ENCODE peak calls at places on chromosomes 3 and 15, in seven cellular contexts. H is PC-9, W is testis, R is heart right ventricle, X is psoas muscle, F is uterus, M is PC-3. L is an unnamed sample.

GRCh38 chr3:71069797-71070196 is 513.7 kb downstream of the FOXP1 start:
- DNase-seq in H (no peak), X (peak; percentile 46), F (peak; percentile 60), R (peak; percentile 75), M (peak; percentile 86), W (peak; percentile 33), L (peak; percentile 65)

GRCh38 chr3:185979721-185980121 is 41.9 kb upstream of the TRA2B start:
- DNase-seq in F (no peak), X (no peak), H (no peak), M (no peak), R (no peak), W (no peak), L (no peak)

GRCh38 chr3:175187586-175187985 is 328.5 kb downstream of the NAALADL2 start:
- DNase-seq in F (no peak), X (no peak), H (no peak), M (no peak), W (no peak), R (no peak), L (no peak)

GRCh38 chr15:67109141-67110034 is 44.0 kb downstream of the SMAD3 start:
- DNase-seq in X (peak; percentile 79), M (no peak), R (peak; percentile 57), H (no peak), F (peak; percentile 71), W (no peak), L (no peak)

GRCh38 chr3:159253860-159254259 is 452.0 kb downstream of the MFSD1 start:
- DNase-seq in F (no peak), H (no peak), X (no peak), R (no peak), M (peak; percentile 78), W (no peak), L (no peak)

GRCh38 chr3:72973031-72973723 is 23.4 kb upstream of the PPP4R2 start:
- DNase-seq in F (peak; percentile 32), X (no peak), W (no peak), R (no peak), M (no peak), H (no peak), L (no peak)

GRCh38 chr15:67781907-67782559 is 43.3 kb upstream of the SKOR1 start:
- DNase-seq in M (no peak), F (no peak), W (no peak), H (no peak), R (no peak), X (no peak), L (peak; percentile 76)

GRCh38 chr3:36700537-36701248 is 63.7 kb downstream of the DCLK3 start:
- DNase-seq in F (peak; percentile 29), X (peak; percentile 44), W (peak; percentile 67), R (peak; percentile 16), M (peak; percentile 81), H (peak; percentile 51), L (peak; percentile 74)

GRCh38 chr15:99863527-99864198 is 130.4 kb upstream of the LYSMD4 start:
- DNase-seq in R (no peak), X (no peak), H (no peak), M (no peak), F (no peak), W (no peak), L (no peak)

GRCh38 chr15:25059698-25060471 is 105.1 kb downstream of the SNRPN start:
- DNase-seq in W (peak; percentile 9), X (no peak), R (no peak), M (no peak), F (peak; percentile 2), H (no peak), L (no peak)

GRCh38 chr3:31479431-31479830 is 53.3 kb upstream of the STT3B start:
- DNase-seq in M (no peak), H (no peak), W (no peak), R (no peak), X (no peak), F (no peak), L (no peak)

GRCh38 chr15:89030311-89030710 is 57.9 kb upstream of the ABHD2 start:
- DNase-seq in R (no peak), X (no peak), H (no peak), W (no peak), F (no peak), M (no peak), L (no peak)

GRCh38 chr15:89038146-89038545 is 50.1 kb upstream of the ABHD2 start:
- DNase-seq in F (no peak), R (no peak), X (no peak), H (no peak), M (no peak), W (no peak), L (no peak)

GRCh38 chr15:89035658-89036057 is 52.6 kb upstream of the ABHD2 start:
- DNase-seq in H (no peak), X (no peak), F (no peak), M (no peak), W (no peak), R (no peak), L (no peak)

DNA sequence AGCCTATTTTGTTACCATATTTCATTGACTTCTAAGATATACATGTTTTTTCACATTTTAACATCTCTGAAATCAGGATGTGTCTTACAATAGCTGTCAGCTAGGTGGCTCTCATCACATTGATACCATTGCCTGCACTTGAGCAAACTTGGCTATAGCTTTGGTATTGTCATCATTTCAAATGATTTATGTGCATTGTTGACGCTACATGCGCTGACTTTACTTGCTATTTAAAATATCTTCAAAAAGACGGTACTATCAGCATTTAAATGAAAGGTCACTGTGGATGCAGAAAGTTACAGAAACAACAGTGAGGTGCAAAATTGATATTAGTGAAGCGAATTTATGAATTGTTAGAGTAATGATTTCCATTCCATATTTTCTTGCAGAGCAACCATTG is 54.0 kb upstream of the ABHD2 start:
- DNase-seq in X (no peak), R (no peak), M (peak; percentile 60), W (no peak), H (no peak), F (no peak), L (no peak)
- TF ChIP-seq CTCF in X (peak; percentile 17), R (no peak), M (peak; percentile 75), W (peak; percentile 31), H (peak; percentile 59), F (no peak), L (no peak)

DNA sequence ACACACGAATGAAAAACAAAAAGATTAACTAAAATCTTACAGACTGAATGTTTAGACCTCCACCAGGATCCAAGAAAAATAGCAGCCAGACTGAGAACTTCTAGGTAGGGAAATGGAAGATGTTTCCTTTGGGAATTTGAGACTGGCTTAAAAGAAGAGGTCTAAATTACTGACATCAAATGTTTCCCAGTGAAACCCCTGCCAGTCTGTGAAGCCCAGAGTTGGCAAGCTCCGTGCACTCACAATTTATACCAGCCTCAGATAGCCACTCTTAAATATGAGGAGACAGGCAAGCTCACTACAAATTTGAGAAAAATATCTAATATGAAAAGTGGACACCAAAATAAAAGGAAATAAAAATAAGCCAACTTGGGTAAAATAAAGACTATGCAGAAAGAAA is 700.5 kb upstream of the ZNF385D start:
- DNase-seq in X (no peak), F (no peak), W (no peak), R (no peak), M (no peak), H (no peak), L (no peak)
- H3K4me1 ChIP-seq in X (no peaks in the 10 kb centered on the region), F (no peaks in the 10 kb centered on the region), W (no peaks in the 10 kb centered on the region), R (no peaks in the 10 kb centered on the region), M (no peaks in the 10 kb centered on the region), H (no peaks in the 10 kb centered on the region), L (no peaks in the 10 kb centered on the region)

GRCh38 chr15:60721232-60721576 is 242.3 kb upstream of the ICE2 start:
- DNase-seq in R (no peak), M (no peak), X (no peak), H (no peak), F (no peak), W (no peak), L (no peak)
- H3K4me3 ChIP-seq in R (no peak overlapping the region), M (no peak overlapping the region), X (no peak overlapping the region), H (no peak overlapping the region), F (no peak overlapping the region), W (no peak overlapping the region), L (no peak overlapping the region)

GRCh38 chr15:85005319-85005718 is 23.7 kb downstream of the PDE8A start:
- DNase-seq in H (no peak), X (no peak), W (no peak), R (no peak), F (no peak), M (no peak), L (no peak)
- TF ChIP-seq CTCF in H (peak; percentile 32), X (no peak), W (no peak), R (no peak), F (no peak), M (peak; percentile 52), L (no peak)

GRCh38 chr15:85331666-85332261 is 48.6 kb upstream of the AKAP13 start:
- DNase-seq in M (peak; percentile 62), W (no peak), H (no peak), R (no peak), F (no peak), X (no peak), L (no peak)
- H3K4me1 ChIP-seq in M (peaks cover 22% of the 10 kb centered on the region), W (peaks cover 18% of the 10 kb centered on the region), H (peaks cover 13% of the 10 kb centered on the region), R (peaks cover 28% of the 10 kb centered on the region), F (no peaks in the 10 kb centered on the region), X (peaks cover 12% of the 10 kb centered on the region), L (peaks cover 7% of the 10 kb centered on the region)

DNA sequence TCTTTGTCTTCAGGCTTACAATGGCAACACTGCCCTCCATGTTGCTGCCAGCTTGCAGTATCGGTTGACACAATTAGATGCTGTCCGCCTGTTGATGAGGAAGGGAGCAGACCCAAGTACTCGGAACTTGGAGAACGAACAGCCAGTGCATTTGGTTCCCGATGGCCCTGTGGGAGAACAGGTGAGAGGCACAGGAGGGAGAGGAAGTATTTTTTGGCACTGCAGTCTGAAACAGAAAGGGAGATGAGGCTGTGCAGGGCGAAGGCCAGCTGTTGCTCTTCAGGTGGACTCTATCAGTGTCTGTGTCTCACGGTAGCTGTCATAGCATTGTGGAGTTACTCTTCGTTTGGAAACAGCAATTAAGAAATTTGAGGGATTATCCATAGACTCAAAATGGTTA is 8.0 kb downstream of the NFKBIZ start:
- DNase-seq in X (no peak), W (no peak), M (no peak), F (no peak), H (no peak), R (no peak), L (no peak)
- H3K4me3 ChIP-seq in X (no peak overlapping the region), W (no peak overlapping the region), M (no peak overlapping the region), F (no peak overlapping the region), H (no peak overlapping the region), R (no peak overlapping the region), L (no peak overlapping the region)

GRCh38 chr15:91885714-91886265 is 32.3 kb downstream of the SLCO3A1 start:
- DNase-seq in X (no peak), M (no peak), R (no peak), F (no peak), H (no peak), W (no peak), L (peak; percentile 18)
- TF ChIP-seq CTCF in X (peak; percentile 17), M (no peak), R (no peak), F (no peak), H (peak; percentile 18), W (no peak), L (peak; percentile 34)

L was measured in neural progenitor cell.